ENCODE peak calls at places on chromosomes 3 and 15, in eight cellular contexts. C is neural crest cell, B is AG09319, D is cardiac muscle cell, W is BJ, P is keratinocyte, M is sigmoid colon, F is GM10248. A is an unnamed sample.

GRCh38 chr3:196268270-196269163 is 19.0 kb downstream of the PCYT1A start:
- DNase-seq in M (no peak), P (peak), D (no peak), W (no peak), F (no peak), C (no peak), B (no peak), A (peak)

GRCh38 chr3:141077631-141078030 is 26.5 kb downstream of the SPSB4 start:
- DNase-seq in D (no peak), M (peak), P (no peak), B (no peak), F (no peak), W (no peak), C (no peak), A (no peak)

GRCh38 chr15:33737687-33738606 is 230.3 kb upstream of the CHRM5 start:
- DNase-seq in B (no peak), D (peak), M (no peak), W (no peak), F (peak), P (no peak), C (peak), A (peak)

GRCh38 chr15:51917493-51917892 is 54.1 kb downstream of the LEO1 start:
- DNase-seq in F (no peak), B (no peak), W (no peak), M (no peak), C (no peak), D (peak), P (no peak), A (no peak)

GRCh38 chr15:28900892-28901586 is 15.3 kb downstream of the APBA2 start:
- DNase-seq in C (no peak), D (no peak), W (no peak), P (no peak), F (no peak), M (no peak), B (no peak), A (no peak)

GRCh38 chr3:170865209-170866094 is 4.5 kb downstream of the RPL22L1 start:
- DNase-seq in W (no peak), P (no peak), D (no peak), M (no peak), F (no peak), B (no peak), C (no peak), A (no peak)

GRCh38 chr3:100913870-100914654 is 79.2 kb downstream of the ABI3BP start:
- DNase-seq in B (peak), F (no peak), W (no peak), M (peak), P (no peak), D (peak), C (no peak), A (no peak)

GRCh38 chr3:102098130-102098885 is 249.0 kb downstream of the NFKBIZ start:
- DNase-seq in P (no peak), M (no peak), D (no peak), F (no peak), W (no peak), C (no peak), B (no peak), A (no peak)

GRCh38 chr3:152396867-152397266 is 128.1 kb downstream of the MBNL1 start:
- DNase-seq in P (no peak), C (no peak), D (no peak), W (no peak), B (no peak), F (no peak), M (no peak), A (no peak)

GRCh38 chr3:130688677-130689076 is 58.0 kb downstream of the PIK3R4 start:
- DNase-seq in W (no peak), F (no peak), M (no peak), C (no peak), D (no peak), P (no peak), B (no peak), A (peak)
- TF ChIP-seq CTCF in W (no peak), F (no peak), M (no peak), C (no peak), D (no peak), P (no peak), B (no peak), A (no peak)

GRCh38 chr3:57582470-57583168 is 14.5 kb downstream of the ARF4 start:
- DNase-seq in C (no peak), P (no peak), F (no peak), D (no peak), M (no peak), B (no peak), W (no peak), A (no peak)
- TF ChIP-seq CTCF in C (peak), P (peak), F (no peak), D (peak), M (no peak), B (no peak), W (no peak), A (no peak)

GRCh38 chr3:146814601-146815315 is 209.6 kb upstream of the PLSCR5 start:
- DNase-seq in F (no peak), D (no peak), W (peak), P (no peak), M (no peak), C (no peak), B (no peak), A (peak)

GRCh38 chr3:146813496-146813895 is 208.3 kb upstream of the PLSCR5 start:
- DNase-seq in B (no peak), D (no peak), M (no peak), P (no peak), W (no peak), C (no peak), F (no peak), A (peak)

GRCh38 chr3:146818866-146819265 is 213.7 kb upstream of the PLSCR5 start:
- DNase-seq in D (no peak), F (no peak), P (no peak), W (no peak), M (no peak), C (no peak), B (no peak), A (no peak)

GRCh38 chr3:146818301-146818700 is 213.2 kb upstream of the PLSCR5 start:
- DNase-seq in M (no peak), W (no peak), D (no peak), P (no peak), F (no peak), B (no peak), C (no peak), A (no peak)

DNA sequence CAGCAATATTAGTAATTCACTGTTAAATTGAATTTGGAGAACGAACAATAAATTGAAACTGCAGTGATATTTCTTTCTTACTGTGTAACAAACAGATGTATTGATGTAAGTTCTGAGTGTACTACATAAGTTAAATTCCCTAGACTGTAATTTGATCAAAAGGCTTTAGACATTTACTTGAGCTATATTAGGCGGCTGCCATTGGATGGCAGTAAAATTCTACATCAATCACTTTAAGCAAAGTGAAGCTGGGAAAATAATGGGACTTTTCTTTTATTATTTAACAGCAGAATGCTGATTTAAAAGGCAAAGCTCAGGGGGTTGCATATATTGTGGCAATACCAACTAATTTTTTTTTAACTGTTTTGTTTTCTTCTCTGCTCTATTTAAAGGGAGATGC is 212.6 kb upstream of the PLSCR5 start:
- DNase-seq in D (peak), W (no peak), C (no peak), B (peak), M (no peak), F (no peak), P (no peak), A (peak)
- TF ChIP-seq CTCF in D (peak), W (peak), C (peak), B (peak), M (no peak), F (no peak), P (no peak), A (peak)

DNA sequence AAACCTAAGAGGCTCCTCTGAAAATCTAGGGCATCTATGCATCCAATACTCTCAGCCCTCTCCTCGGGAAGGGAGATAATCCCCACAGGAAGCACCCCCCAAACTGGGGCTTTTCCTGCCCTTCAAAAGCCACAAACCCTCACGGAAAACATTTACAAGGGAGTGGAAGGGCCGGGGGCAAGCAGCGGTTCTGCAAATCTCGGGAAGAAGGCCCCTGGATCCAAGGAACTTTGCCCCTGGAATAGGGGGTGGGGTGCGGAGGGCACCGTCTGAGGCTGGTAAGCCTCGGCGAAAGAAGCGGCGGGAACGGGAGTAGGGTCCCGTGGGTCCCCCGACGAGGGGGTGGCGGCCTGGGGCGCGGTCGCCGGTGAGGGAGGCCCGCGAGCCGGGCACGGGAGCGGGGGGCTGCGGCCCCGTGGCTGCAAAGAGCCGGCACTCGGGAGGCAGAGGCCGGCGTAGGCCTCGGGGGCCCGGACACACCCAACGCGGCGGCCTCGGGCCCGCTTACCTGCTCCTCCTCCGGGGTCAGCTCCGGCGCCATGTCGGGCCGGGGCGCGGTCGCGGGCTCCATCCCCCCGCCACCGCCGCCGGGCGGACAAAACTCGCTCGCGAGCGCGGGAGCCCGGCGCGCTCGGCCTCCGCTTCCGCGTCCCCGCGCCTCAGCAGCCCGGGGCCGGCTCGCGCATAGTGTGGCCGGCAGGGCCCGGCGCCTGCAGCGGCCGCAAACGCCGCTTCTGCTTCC is 738 bp downstream of the PTPN9 start:
- DNase-seq in M (no peak), D (peak), W (no peak), F (peak), C (peak), P (no peak), B (no peak), A (no peak)
- TF ChIP-seq CTCF in M (no peak), D (no peak), W (no peak), F (no peak), C (no peak), P (no peak), B (no peak), A (no peak)

A was measured in AG10803.